ENCODE peak calls at places on chromosome 13, in seven cellular contexts. One of them, this sample, is unnamed.
A peak's percentile ranks its signal among the peaks of the same experiment; 100 is the strongest.

GRCh38 chr13:68176486-68176885 is 946.4 kb upstream of the PCDH9 start:
- DNase-seq in IMR-90: peak; percentile 36
- DNase-seq in DND-41: no peak
- DNase-seq in mammary epithelial cell: peak; percentile 33
- DNase-seq in PC-9: peak; percentile 2
- DNase-seq in hepatocyte: peak; percentile 19
- DNase-seq in HepG2: no peak
- DNase-seq in this sample: no peak

GRCh38 chr13:42720116-42720857 is 61.1 kb upstream of the FAM216B start:
- DNase-seq in PC-9: peak; percentile 51
- DNase-seq in hepatocyte: peak; percentile 86
- DNase-seq in HepG2: peak; percentile 7
- DNase-seq in mammary epithelial cell: peak; percentile 94
- DNase-seq in IMR-90: peak; percentile 99
- DNase-seq in DND-41: no peak
- DNase-seq in this sample: no peak

GRCh38 chr13:78787189-78787588 is 128.2 kb upstream of the OBI1 start:
- DNase-seq in mammary epithelial cell: no peak
- DNase-seq in DND-41: no peak
- DNase-seq in HepG2: no peak
- DNase-seq in PC-9: no peak
- DNase-seq in hepatocyte: no peak
- DNase-seq in IMR-90: no peak
- DNase-seq in this sample: no peak

GRCh38 chr13:112809332-112810310 is 119.8 kb downstream of the ATP11A start:
- DNase-seq in DND-41: no peak
- DNase-seq in PC-9: no peak
- DNase-seq in IMR-90: no peak
- DNase-seq in mammary epithelial cell: no peak
- DNase-seq in hepatocyte: no peak
- DNase-seq in HepG2: no peak
- DNase-seq in this sample: no peak

GRCh38 chr13:107271226-107271625 is 703.3 kb upstream of the ARGLU1 start:
- DNase-seq in DND-41: peak; percentile 15
- DNase-seq in IMR-90: peak; percentile 50
- DNase-seq in hepatocyte: no peak
- DNase-seq in mammary epithelial cell: no peak
- DNase-seq in PC-9: no peak
- DNase-seq in HepG2: no peak
- DNase-seq in this sample: no peak

GRCh38 chr13:79626924-79627323 is 146.0 kb downstream of the NDFIP2 start:
- DNase-seq in IMR-90: no peak
- DNase-seq in PC-9: no peak
- DNase-seq in HepG2: no peak
- DNase-seq in DND-41: no peak
- DNase-seq in mammary epithelial cell: peak; percentile 70
- DNase-seq in hepatocyte: no peak
- DNase-seq in this sample: no peak

GRCh38 chr13:23453132-23453531 is 19.6 kb upstream of the SACS start:
- DNase-seq in mammary epithelial cell: no peak
- DNase-seq in HepG2: no peak
- DNase-seq in hepatocyte: no peak
- DNase-seq in PC-9: no peak
- DNase-seq in IMR-90: no peak
- DNase-seq in DND-41: no peak
- DNase-seq in this sample: no peak

GRCh38 chr13:113970810-113971470 is 2.9 kb downstream of the C13orf46 start:
- DNase-seq in hepatocyte: no peak
- DNase-seq in PC-9: peak; percentile 69
- DNase-seq in mammary epithelial cell: peak; percentile 79
- DNase-seq in IMR-90: peak; percentile 23
- DNase-seq in HepG2: no peak
- DNase-seq in DND-41: no peak
- DNase-seq in this sample: no peak

GRCh38 chr13:36548129-36548528 is 115.8 kb downstream of the CCNA1 start:
- DNase-seq in DND-41: no peak
- DNase-seq in PC-9: no peak
- DNase-seq in hepatocyte: no peak
- DNase-seq in mammary epithelial cell: no peak
- DNase-seq in HepG2: no peak
- DNase-seq in IMR-90: no peak
- DNase-seq in this sample: no peak

GRCh38 chr13:112574476-112575294 is 13.3 kb downstream of the TUBGCP3 start:
- DNase-seq in mammary epithelial cell: no peak
- DNase-seq in HepG2: no peak
- DNase-seq in PC-9: no peak
- DNase-seq in hepatocyte: no peak
- DNase-seq in IMR-90: peak; percentile 26
- DNase-seq in DND-41: peak; percentile 61
- DNase-seq in this sample: no peak

GRCh38 chr13:97883356-97883755 is 70.1 kb upstream of the IPO5 start:
- DNase-seq in hepatocyte: no peak
- DNase-seq in PC-9: no peak
- DNase-seq in DND-41: no peak
- DNase-seq in IMR-90: peak; percentile 8
- DNase-seq in HepG2: no peak
- DNase-seq in mammary epithelial cell: no peak
- DNase-seq in this sample: no peak

GRCh38 chr13:37816276-37816675 is 53.3 kb downstream of the TRPC4 start:
- DNase-seq in PC-9: no peak
- DNase-seq in IMR-90: no peak
- DNase-seq in hepatocyte: no peak
- DNase-seq in mammary epithelial cell: no peak
- DNase-seq in HepG2: no peak
- DNase-seq in DND-41: no peak
- DNase-seq in this sample: no peak

GRCh38 chr13:45368571-45368970 is 27.6 kb upstream of the TPT1 start:
- DNase-seq in mammary epithelial cell: peak; percentile 80
- DNase-seq in HepG2: no peak
- DNase-seq in PC-9: no peak
- DNase-seq in IMR-90: peak; percentile 15
- DNase-seq in hepatocyte: no peak
- DNase-seq in DND-41: no peak
- DNase-seq in this sample: no peak

GRCh38 chr13:32610538-32610937 is 24.3 kb downstream of the PDS5B start:
- DNase-seq in mammary epithelial cell: no peak
- DNase-seq in PC-9: no peak
- DNase-seq in IMR-90: no peak
- DNase-seq in DND-41: no peak
- DNase-seq in hepatocyte: no peak
- DNase-seq in HepG2: no peak
- DNase-seq in this sample: no peak

GRCh38 chr13:30713133-30713532 is 22.2 kb upstream of the ALOX5AP start:
- DNase-seq in mammary epithelial cell: no peak
- DNase-seq in hepatocyte: no peak
- DNase-seq in DND-41: no peak
- DNase-seq in IMR-90: no peak
- DNase-seq in HepG2: no peak
- DNase-seq in PC-9: no peak
- DNase-seq in this sample: no peak

GRCh38 chr13:99658266-99658991 is 157.2 kb downstream of the TM9SF2 start:
- DNase-seq in DND-41: peak; percentile 59
- DNase-seq in HepG2: no peak
- DNase-seq in hepatocyte: peak; percentile 73
- DNase-seq in IMR-90: peak; percentile 25
- DNase-seq in mammary epithelial cell: peak; percentile 32
- DNase-seq in PC-9: no peak
- DNase-seq in this sample: no peak

DNA sequence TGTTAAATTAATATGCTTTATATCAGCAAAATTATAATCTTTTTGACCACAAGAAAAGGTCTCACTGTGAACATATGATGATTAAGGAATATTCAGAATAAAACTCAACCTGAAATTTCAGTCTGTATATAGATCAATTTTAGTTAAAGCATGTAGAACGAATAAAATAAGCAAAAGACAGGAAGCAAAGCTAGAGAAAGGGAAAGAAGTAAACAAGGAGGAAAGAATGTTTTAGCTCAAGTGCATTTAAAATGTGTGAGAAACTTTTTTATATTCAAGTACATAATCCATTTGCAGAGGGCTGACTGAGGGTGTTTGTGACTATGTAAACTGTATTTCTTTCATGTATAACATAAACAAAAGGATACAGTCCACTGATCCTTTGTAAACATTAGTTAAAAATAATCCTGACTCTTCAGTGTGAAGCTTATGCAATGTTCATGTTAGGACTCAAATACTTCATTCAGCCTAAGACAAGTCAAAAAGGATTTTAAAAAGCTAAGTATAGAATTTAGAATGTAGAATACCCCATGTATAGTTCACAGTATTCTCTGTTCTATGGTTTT is 472.1 kb downstream of the DIAPH3 start:
- DNase-seq in hepatocyte: no peak
- DNase-seq in mammary epithelial cell: no peak
- DNase-seq in DND-41: no peak
- DNase-seq in PC-9: no peak
- DNase-seq in HepG2: peak; percentile 61
- DNase-seq in IMR-90: peak; percentile 56
- DNase-seq in this sample: no peak
- H3K4me2 ChIP-seq in hepatocyte: peak overlapping the region; percentile 42
- H3K4me2 ChIP-seq in mammary epithelial cell: no peak overlapping the region
- H3K4me2 ChIP-seq in DND-41: no peak overlapping the region
- H3K4me2 ChIP-seq in PC-9: no peak overlapping the region
- H3K4me2 ChIP-seq in HepG2: peak overlapping the region; percentile 30
- H3K4me2 ChIP-seq in IMR-90: no peak overlapping the region
- H3K4me2 ChIP-seq in this sample: no peak overlapping the region

GRCh38 chr13:60574706-60575105 is 177.7 kb downstream of the TDRD3 start:
- DNase-seq in DND-41: no peak
- DNase-seq in mammary epithelial cell: no peak
- DNase-seq in HepG2: no peak
- DNase-seq in hepatocyte: no peak
- DNase-seq in PC-9: no peak
- DNase-seq in IMR-90: no peak
- DNase-seq in this sample: no peak
- H2AFZ ChIP-seq in DND-41: no peak overlapping the region
- H2AFZ ChIP-seq in mammary epithelial cell: no peak overlapping the region
- H2AFZ ChIP-seq in HepG2: no peak overlapping the region
- H2AFZ ChIP-seq in hepatocyte: no peak overlapping the region
- H2AFZ ChIP-seq in PC-9: no peak overlapping the region
- H2AFZ ChIP-seq in IMR-90: no peak overlapping the region
- H2AFZ ChIP-seq in this sample: no peak overlapping the region

GRCh38 chr13:73981595-73981994 is 152.6 kb downstream of the KLF12 start:
- DNase-seq in mammary epithelial cell: no peak
- DNase-seq in IMR-90: peak; percentile 51
- DNase-seq in PC-9: no peak
- DNase-seq in HepG2: no peak
- DNase-seq in DND-41: no peak
- DNase-seq in hepatocyte: no peak
- DNase-seq in this sample: no peak
- H3K27ac ChIP-seq in mammary epithelial cell: no peak overlapping the region
- H3K27ac ChIP-seq in IMR-90: no peak overlapping the region
- H3K27ac ChIP-seq in PC-9: no peak overlapping the region
- H3K27ac ChIP-seq in HepG2: no peak overlapping the region
- H3K27ac ChIP-seq in DND-41: no peak overlapping the region
- H3K27ac ChIP-seq in hepatocyte: no peak overlapping the region
- H3K27ac ChIP-seq in this sample: no peak overlapping the region

DNA sequence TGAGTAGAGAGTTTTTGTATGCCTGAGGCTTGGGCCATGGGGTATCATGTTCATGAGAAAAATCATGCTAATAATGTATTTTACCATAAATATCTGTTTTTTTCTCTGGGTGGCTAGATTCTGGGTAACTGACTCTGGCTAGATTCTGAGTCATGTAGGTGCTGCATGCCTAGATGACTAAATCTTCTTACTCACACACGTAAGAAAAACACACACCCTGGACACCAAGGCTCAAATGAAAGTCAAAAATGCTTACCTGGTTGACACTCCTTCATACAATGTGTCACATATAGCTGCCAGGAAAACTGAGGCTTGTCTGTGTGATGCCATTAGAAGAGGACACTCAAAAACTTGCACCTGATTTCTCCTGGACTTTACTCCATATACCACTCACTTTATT is 597.4 kb upstream of the SLITRK1 start:
- DNase-seq in hepatocyte: no peak
- DNase-seq in PC-9: no peak
- DNase-seq in IMR-90: peak; percentile 40
- DNase-seq in HepG2: no peak
- DNase-seq in DND-41: no peak
- DNase-seq in mammary epithelial cell: peak; percentile 87
- DNase-seq in this sample: no peak
- H3K4me2 ChIP-seq in hepatocyte: no peak overlapping the region
- H3K4me2 ChIP-seq in PC-9: no peak overlapping the region
- H3K4me2 ChIP-seq in IMR-90: no peak overlapping the region
- H3K4me2 ChIP-seq in HepG2: no peak overlapping the region
- H3K4me2 ChIP-seq in DND-41: no peak overlapping the region
- H3K4me2 ChIP-seq in mammary epithelial cell: peak overlapping the region; percentile 41
- H3K4me2 ChIP-seq in this sample: no peak overlapping the region

DNA sequence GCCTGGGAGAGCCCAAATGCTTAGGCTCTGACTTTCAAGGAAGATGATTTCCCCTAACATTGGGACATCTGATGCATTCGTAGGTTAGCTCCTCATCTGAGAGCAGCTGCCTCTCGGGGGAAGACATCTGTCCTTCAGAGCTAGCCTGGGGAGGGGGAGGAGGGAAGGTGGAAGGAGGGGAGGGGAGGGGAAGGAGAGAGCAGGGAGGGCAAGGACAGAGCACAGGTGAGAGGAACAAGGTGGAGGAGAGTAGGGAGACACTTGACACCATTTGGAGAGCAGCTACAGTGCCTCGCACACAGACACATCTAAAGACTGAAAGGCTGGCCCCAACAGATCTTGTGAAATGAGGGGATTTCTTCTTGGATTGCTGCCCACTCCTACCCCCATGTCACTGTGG is 103.8 kb downstream of the ZDHHC20 start:
- DNase-seq in HepG2: no peak
- DNase-seq in DND-41: no peak
- DNase-seq in IMR-90: no peak
- DNase-seq in hepatocyte: no peak
- DNase-seq in mammary epithelial cell: no peak
- DNase-seq in PC-9: no peak
- DNase-seq in this sample: no peak
- H2AFZ ChIP-seq in HepG2: no peak overlapping the region
- H2AFZ ChIP-seq in DND-41: no peak overlapping the region
- H2AFZ ChIP-seq in IMR-90: no peak overlapping the region
- H2AFZ ChIP-seq in hepatocyte: no peak overlapping the region
- H2AFZ ChIP-seq in mammary epithelial cell: no peak overlapping the region
- H2AFZ ChIP-seq in PC-9: no peak overlapping the region
- H2AFZ ChIP-seq in this sample: no peak overlapping the region

This sample was measured in OCI-LY7.